ENCODE peak calls at places on chromosomes 12 and 14, in four cellular contexts. J is GM12878, U is HCT116, V is K562. S is an unnamed sample.

GRCh38 chr14:94048676-94049624 is 22.8 kb downstream of the OTUB2 start:
- DNase-seq in V (no peak), J (no peak), U (no peak), S (no peak)

GRCh38 chr12:14643247-14643646 is 53.2 kb downstream of the GUCY2C start:
- DNase-seq in U (no peak), V (no peak), J (no peak), S (no peak)

GRCh38 chr14:85428926-85429325 is 101.0 kb upstream of the FLRT2 start:
- DNase-seq in V (no peak), J (no peak), U (no peak), S (no peak)

GRCh38 chr12:14716848-14717444 is 20.5 kb upstream of the GUCY2C start:
- DNase-seq in J (no peak), U (peak), V (peak), S (no peak)

GRCh38 chr14:54589076-54589475 is 22.1 kb downstream of the SAMD4A start:
- DNase-seq in U (no peak), V (no peak), J (no peak), S (no peak)

GRCh38 chr12:124901003-124901402 is 13.4 kb downstream of the UBC start:
- DNase-seq in V (no peak), J (no peak), U (no peak), S (no peak)

GRCh38 chr12:51847830-51848727 is at the start of gene FIGNL2:
- DNase-seq in J (no peak), V (peak), U (no peak), S (peak)

GRCh38 chr14:77786148-77786547 is 13.8 kb upstream of the ADCK1 start:
- DNase-seq in V (no peak), U (no peak), J (no peak), S (no peak)

GRCh38 chr14:88995437-88996198 is 171.2 kb downstream of the TTC8 start:
- DNase-seq in U (no peak), V (no peak), J (no peak), S (no peak)

GRCh38 chr14:60251877-60252276 is 2.9 kb downstream of the PPM1A start:
- DNase-seq in V (no peak), U (no peak), J (no peak), S (no peak)

GRCh38 chr12:69904761-69905160 is 79.7 kb downstream of the MYRFL start:
- DNase-seq in U (no peak), J (no peak), V (no peak), S (no peak)

GRCh38 chr12:78977463-78977862 is 112.9 kb downstream of the SYT1 start:
- DNase-seq in V (no peak), J (no peak), U (no peak), S (no peak)

GRCh38 chr12:30795660-30796507 is 41.1 kb upstream of the CAPRIN2 start:
- DNase-seq in V (peak), J (no peak), U (peak), S (peak)

GRCh38 chr12:21501258-21502163 is at the start of the genes GOLT1B and RECQL:
- DNase-seq in J (peak), V (peak), U (peak), S (peak)

DNA sequence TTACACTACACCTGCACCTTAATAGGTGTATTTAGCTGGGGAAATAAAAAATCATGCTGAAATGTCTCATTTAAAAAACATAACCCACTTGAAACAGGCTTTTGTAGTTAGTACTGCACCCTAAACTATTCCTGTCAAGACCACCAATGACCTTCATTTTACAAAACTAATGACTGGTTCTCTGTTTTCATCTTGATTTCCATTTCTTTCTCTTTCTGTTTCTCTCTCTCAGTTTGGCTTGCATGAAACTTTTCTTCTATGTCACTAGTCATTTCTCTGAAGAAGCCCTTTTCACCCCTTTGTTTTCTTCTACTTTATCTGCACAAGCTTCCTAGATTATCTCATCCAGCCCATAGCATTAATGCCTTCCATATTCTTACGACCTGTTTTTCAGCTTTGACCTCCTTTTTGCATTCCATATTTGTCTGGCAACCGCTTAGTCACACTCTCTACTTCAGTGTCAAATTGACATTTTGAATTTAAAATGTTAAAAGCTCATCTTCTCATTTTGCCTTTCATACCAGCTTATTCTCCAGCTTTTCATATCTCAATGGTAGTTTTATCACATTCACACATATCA is 32.7 kb upstream of the KLRF1 start:
- DNase-seq in U (no peak), J (peak), V (peak), S (no peak)
- TF ChIP-seq SP1 in U (no peak), J (no peak), V (no peak), S (no peak)

GRCh38 chr12:65859519-65859918 is 35.2 kb downstream of the HMGA2 start:
- DNase-seq in U (no peak), J (no peak), V (no peak), S (no peak)

GRCh38 chr12:65858831-65859230 is 34.5 kb downstream of the HMGA2 start:
- DNase-seq in J (no peak), U (no peak), V (no peak), S (no peak)

GRCh38 chr12:65860584-65860983 is 36.3 kb downstream of the HMGA2 start:
- DNase-seq in V (no peak), J (no peak), U (no peak), S (no peak)

GRCh38 chr12:65856521-65856920 is 32.2 kb downstream of the HMGA2 start:
- DNase-seq in U (no peak), V (no peak), J (no peak), S (no peak)

DNA sequence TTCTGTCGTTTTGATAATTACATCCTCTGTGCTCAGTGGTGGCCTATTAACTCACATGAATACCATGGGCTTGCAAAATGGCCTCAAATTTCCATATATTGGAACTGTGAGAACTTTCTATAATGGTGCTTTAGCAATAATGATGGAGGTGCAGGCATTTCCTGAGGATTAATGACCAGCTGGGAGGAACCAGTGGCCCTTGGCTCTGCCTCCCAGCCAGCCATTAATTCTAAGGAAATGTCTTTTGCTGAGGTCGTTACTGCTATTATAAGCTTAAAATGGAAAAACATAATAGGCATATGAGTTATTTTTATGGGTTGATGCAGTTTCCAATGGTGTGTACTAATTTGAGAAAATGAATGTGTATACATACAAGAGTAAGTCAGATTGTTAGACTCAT is 33.6 kb downstream of the HMGA2 start:
- DNase-seq in J (no peak), U (no peak), V (no peak), S (no peak)
- H3K9ac ChIP-seq in J (no peak), U (no peak), V (no peak), S (no peak)

GRCh38 chr12:108724054-108724889 is 7.0 kb downstream of the CORO1C start:
- DNase-seq in U (no peak), V (peak), J (no peak), S (no peak)
- TF ChIP-seq SP1 in U (no peak), V (no peak), J (no peak), S (no peak)

GRCh38 chr12:107287436-107288413 is 194.4 kb upstream of the CRY1 start:
- DNase-seq in V (no peak), J (no peak), U (no peak), S (no peak)
- H3K9ac ChIP-seq in V (no peak), J (no peak), U (no peak), S (no peak)

DNA sequence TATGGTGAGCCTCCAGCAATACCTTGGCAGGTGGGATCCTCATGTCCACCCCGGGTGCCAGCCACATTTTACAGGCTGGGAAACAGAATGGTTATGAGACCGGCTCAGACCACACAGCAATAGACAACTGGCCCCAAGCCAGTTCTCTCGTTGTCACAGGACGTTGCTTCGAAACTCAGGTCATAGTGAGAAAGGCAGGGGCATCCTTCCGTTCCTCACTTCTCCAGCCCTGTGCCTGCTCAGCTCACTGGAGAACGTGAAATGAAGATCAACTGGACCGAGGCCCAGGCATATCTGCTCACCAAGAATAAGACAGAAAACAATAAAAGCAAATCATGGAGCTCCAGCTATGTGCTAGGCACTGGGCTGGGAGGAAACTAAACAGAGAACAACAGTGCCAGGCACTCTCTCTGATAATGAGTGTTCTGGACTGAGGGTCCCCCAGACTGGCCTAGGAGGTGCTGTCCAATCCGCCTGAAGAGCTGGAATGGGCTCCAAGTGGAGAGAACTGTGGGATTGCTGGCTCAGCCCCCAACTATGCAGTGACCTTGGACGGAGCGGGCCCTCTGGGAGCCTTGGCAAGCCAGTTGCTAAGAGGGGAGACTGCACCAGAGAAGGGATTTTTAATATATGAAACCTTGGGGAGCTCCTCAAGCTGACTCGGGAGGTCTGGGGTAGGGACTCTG is 18.8 kb upstream of the FAIM2 start:
- DNase-seq in J (no peak), V (no peak), U (no peak), S (no peak)
- TF ChIP-seq SP1 in J (no peak), V (no peak), U (no peak), S (no peak)

DNA sequence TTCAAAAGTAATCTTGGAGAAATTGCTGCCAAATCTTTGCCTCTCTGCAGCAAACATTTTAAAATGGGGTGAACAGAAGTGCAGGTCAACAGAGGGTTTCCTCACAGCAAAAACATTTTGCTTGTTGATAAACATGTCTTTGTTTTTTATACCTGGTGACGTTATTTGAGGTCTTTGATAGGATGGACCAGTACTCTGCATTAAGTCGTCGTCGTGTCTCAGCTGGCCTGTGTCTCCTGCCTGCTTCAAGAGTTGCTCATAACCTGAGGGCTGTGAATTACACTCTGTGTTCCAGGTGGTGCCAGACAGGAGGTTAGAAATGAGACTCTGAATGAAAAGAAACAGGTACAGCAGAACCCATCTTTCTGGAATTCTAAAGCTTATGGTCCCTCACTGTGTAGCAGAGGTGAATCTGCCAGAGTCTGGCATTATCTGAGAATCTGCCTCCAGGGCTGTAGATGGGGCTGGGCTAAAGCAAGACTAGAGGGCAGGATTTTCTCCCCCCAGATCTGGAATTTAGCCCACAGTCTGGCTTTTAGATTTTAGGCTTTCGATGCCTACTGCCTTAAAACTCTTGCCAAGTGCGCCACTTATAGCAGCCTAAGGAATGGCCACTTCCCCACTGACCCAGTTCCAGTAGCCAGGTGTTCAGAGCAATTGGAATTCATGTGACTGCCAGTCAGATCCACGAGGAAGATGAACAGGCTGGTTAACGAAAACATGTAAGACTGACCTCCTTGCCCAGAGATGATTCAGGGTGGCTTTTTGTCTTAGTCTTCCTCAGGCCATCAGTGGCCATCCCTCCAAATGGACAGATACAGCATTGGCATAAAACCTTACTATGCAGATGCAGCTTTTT is 161.2 kb downstream of the PRKCH start:
- DNase-seq in V (no peak), U (no peak), J (no peak), S (no peak)
- H3K9ac ChIP-seq in V (no peak), U (no peak), J (no peak), S (no peak)

GRCh38 chr14:91227183-91227628 is 17.3 kb downstream of the GPR68 start:
- DNase-seq in V (no peak), U (no peak), J (no peak), S (no peak)
- TF ChIP-seq SP1 in V (no peak), U (no peak), J (no peak), S (no peak)

GRCh38 chr14:22796087-22796707 is 19.0 kb downstream of the SLC7A7 start:
- DNase-seq in J (peak), V (peak), U (no peak), S (no peak)
- H3K9ac ChIP-seq in J (peak), V (peak), U (no peak), S (no peak)

GRCh38 chr14:38113546-38113945 is 94.2 kb upstream of the SSTR1 start:
- DNase-seq in V (no peak), U (no peak), J (no peak), S (no peak)
- TF ChIP-seq SP1 in V (no peak), U (no peak), J (no peak), S (no peak)

DNA sequence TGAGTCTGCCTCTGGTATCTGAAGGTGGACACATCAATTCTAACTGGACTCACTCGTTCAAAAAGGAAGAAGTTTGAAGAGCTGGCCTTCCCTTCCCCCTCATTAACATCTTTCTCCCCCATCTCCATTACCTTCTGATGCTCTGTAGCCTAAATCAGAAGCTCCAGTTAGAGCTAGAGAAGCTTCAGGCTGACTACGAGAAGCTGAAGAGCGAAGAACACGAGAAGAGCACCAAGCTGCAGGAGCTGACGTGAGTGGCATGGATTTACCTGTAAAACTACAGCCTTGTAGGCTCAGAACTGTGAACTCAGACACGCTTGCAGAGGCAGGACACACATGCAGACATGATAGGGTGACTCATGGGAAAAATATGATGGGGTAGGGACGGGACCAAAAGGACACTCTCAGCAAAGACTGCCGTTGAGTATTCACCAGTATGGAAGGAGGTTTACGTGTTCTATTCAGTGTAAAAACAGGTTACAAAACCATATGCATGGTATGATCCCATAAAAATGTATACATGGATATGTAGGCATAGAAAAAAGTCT is 14.3 kb upstream of the PIP4K2C start:
- DNase-seq in J (no peak), U (no peak), V (no peak), S (no peak)
- H3K9ac ChIP-seq in J (no peak), U (no peak), V (no peak), S (no peak)

S was measured in H1.